ENCODE peak calls at places on chromosome 5, in nine cellular contexts. P, N, K, C, D, G, A, I and H are unnamed samples.
A peak's percentile ranks its signal among the peaks of the same experiment; 100 is the strongest.

GRCh38 chr5:83589786-83590185 is 118.2 kb downstream of the VCAN start:
- DNase-seq in D (no peak), C (no peak), N (no peak), G (no peak), I (no peak), K (no peak), P (no peak), A (no peak), H (no peak)

GRCh38 chr5:73311291-73312110 is 137.1 kb downstream of the FOXD1 start:
- DNase-seq in D (peak; percentile 50), N (no peak), G (no peak), A (no peak), C (no peak), I (no peak), P (no peak), K (no peak), H (peak; percentile 63)

GRCh38 chr5:135386886-135387628 is 12.0 kb downstream of the MACROH2A1 start:
- DNase-seq in G (no peak), N (no peak), P (peak; percentile 59), K (no peak), I (peak; percentile 55), D (no peak), C (no peak), A (no peak), H (no peak)

GRCh38 chr5:122163151-122164069 is 34.1 kb downstream of the ZNF474 start:
- DNase-seq in A (no peak), D (no peak), K (no peak), G (no peak), N (no peak), C (no peak), I (no peak), P (no peak), H (no peak)

GRCh38 chr5:104472811-104473210 is 910.2 kb upstream of the NUDT12 start:
- DNase-seq in P (no peak), K (no peak), G (no peak), D (no peak), C (no peak), I (no peak), N (no peak), A (no peak), H (no peak)

GRCh38 chr5:95846554-95847260 is 24.2 kb upstream of the GLRX start:
- DNase-seq in G (peak; percentile 69), A (peak; percentile 74), P (peak; percentile 75), D (peak; percentile 59), K (no peak), C (no peak), I (peak; percentile 79), N (no peak), H (peak; percentile 71)

GRCh38 chr5:5492087-5492933 is 69.8 kb downstream of the ICE1 start:
- DNase-seq in P (no peak), A (peak; percentile 24), D (no peak), C (no peak), I (peak; percentile 49), N (no peak), K (no peak), G (no peak), H (peak; percentile 21)

GRCh38 chr5:62593331-62593730 is 14.7 kb downstream of the LRRC70 start:
- DNase-seq in N (no peak), I (peak; percentile 44), C (no peak), P (no peak), G (no peak), K (no peak), D (no peak), A (no peak), H (no peak)

GRCh38 chr5:100772011-100772410 is 131.1 kb downstream of the ST8SIA4 start:
- DNase-seq in D (no peak), I (no peak), C (no peak), G (no peak), P (no peak), A (no peak), K (no peak), N (no peak), H (no peak)

GRCh38 chr5:125134216-125135081 is 388.0 kb upstream of the ZNF608 start:
- DNase-seq in K (no peak), N (no peak), A (no peak), I (peak; percentile 30), G (no peak), D (no peak), C (no peak), P (no peak), H (no peak)

DNA sequence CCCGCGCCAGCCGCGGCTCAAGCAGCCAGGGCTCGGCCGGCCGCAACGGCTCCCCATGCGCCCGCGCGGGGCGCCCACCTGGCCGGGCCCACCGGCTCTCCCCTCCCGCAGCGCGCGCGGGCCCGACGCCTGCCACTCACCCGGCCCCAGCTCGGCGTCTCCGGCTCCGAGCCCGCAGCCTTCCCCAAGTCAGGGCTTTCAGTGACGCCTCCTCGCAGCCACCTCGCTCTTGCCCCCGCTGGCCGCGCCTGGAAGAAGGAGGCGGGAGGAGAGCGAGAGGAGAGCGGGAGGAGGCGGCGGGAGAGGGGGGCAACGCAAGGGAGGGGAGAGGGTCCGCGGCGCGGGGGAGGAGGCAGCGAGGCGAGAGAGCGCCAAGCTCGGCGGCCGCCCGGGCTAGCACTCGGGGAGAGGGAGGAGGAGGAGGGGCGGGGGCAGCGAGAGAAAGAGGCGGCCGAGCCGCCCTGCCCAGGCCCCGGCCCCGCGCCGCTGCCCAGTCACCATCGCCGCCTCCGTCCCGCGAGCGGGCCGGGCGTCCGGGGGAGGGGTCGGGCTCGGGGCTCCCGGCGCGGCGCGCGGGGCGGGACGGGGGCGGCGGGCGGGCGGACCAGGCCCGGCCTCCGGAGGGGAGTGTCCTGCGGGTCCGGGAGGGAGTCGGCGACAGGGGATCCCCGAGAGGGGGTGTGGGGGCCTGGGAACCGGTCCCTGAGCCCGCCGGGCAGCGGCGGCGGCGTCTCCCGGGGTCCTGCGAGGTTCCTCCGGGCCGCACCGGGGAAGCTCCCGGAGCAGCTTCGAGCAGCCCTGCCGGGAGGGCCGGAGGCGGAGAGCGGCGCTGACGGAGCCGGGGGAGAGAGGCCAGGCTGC is at the start of gene LHFPL2:
- DNase-seq in G (peak; percentile 91), P (peak; percentile 70), D (peak; percentile 83), C (peak; percentile 87), I (peak; percentile 77), K (no peak), A (peak; percentile 77), N (no peak), H (peak; percentile 75)
- TF ChIP-seq POLR2A in G (peak; percentile 30), P (no peak), D (peak; percentile 15), C (peak; percentile 36), I (no peak), K (no peak), A (peak; percentile 76), N (peak; percentile 34), H (no peak)

GRCh38 chr5:181234455-181235306 is 9.0 kb downstream of the RACK1 start:
- DNase-seq in C (no peak), P (no peak), A (no peak), D (no peak), K (no peak), I (no peak), N (no peak), G (no peak), H (no peak)

GRCh38 chr5:181235323-181235688 is 8.4 kb downstream of the RACK1 start:
- DNase-seq in G (no peak), A (no peak), C (no peak), K (no peak), D (no peak), I (no peak), P (no peak), N (no peak), H (no peak)

GRCh38 chr5:181236471-181236870 is 7.2 kb downstream of the RACK1 start:
- DNase-seq in K (no peak), I (no peak), G (no peak), P (no peak), N (no peak), A (no peak), D (no peak), C (no peak), H (no peak)

GRCh38 chr5:181236954-181237641 is 6.6 kb downstream of the RACK1 start:
- DNase-seq in C (no peak), P (no peak), I (no peak), N (no peak), K (no peak), A (no peak), D (no peak), G (no peak), H (no peak)

DNA sequence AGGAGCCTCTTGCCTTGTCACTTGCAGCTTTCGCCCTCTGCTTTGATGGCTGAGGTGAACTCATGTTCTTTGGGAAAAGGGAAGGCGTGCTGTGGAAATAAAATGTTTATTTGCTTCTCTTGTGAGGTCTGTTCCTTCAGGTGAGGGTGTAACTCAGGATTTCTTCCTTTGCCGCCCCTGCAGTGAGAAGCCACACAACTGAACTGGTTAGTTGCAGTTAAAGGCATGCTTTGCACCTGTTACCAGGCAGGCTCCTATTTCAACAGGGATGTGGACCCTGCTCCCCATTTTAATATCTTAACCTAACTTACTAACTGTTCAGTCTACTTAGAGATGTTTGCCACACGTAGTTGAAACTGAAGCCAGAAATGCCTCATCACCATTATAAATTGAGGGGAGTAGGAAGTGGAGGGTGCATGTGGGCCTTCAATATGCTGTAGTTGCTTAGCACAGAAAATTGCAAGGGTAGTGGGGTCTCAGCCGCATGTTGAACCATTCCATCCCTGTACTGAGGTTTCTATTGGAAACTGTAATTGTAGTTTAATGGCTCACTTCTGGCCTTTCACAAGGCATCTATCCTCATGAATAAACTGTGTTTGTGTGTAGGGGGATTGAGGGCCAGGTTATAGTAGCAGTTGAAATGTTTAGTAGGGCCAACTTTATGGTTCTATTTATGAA is 7.9 kb downstream of the RACK1 start:
- DNase-seq in A (no peak), C (no peak), G (no peak), K (no peak), N (no peak), P (no peak), D (no peak), I (no peak), H (no peak)
- H3K27ac ChIP-seq in A (no peak overlapping the region), C (no peak overlapping the region), G (no peak overlapping the region), K (no peak overlapping the region), N (no peak overlapping the region), P (no peak overlapping the region), D (no peak overlapping the region), I (no peak overlapping the region), H (no peak overlapping the region)

GRCh38 chr5:168798065-168799023 is 219.2 kb upstream of the PANK3 start:
- DNase-seq in D (no peak), N (no peak), I (no peak), P (no peak), G (no peak), C (no peak), A (no peak), K (no peak), H (no peak)
- H3K27me3 ChIP-seq in D (no peaks in the 10 kb centered on the region), N (no peaks in the 10 kb centered on the region), I (no peaks in the 10 kb centered on the region), P (no peaks in the 10 kb centered on the region), G (no peaks in the 10 kb centered on the region), C (no peaks in the 10 kb centered on the region), A (no peaks in the 10 kb centered on the region), K (no peaks in the 10 kb centered on the region), H (no peaks in the 10 kb centered on the region)

DNA sequence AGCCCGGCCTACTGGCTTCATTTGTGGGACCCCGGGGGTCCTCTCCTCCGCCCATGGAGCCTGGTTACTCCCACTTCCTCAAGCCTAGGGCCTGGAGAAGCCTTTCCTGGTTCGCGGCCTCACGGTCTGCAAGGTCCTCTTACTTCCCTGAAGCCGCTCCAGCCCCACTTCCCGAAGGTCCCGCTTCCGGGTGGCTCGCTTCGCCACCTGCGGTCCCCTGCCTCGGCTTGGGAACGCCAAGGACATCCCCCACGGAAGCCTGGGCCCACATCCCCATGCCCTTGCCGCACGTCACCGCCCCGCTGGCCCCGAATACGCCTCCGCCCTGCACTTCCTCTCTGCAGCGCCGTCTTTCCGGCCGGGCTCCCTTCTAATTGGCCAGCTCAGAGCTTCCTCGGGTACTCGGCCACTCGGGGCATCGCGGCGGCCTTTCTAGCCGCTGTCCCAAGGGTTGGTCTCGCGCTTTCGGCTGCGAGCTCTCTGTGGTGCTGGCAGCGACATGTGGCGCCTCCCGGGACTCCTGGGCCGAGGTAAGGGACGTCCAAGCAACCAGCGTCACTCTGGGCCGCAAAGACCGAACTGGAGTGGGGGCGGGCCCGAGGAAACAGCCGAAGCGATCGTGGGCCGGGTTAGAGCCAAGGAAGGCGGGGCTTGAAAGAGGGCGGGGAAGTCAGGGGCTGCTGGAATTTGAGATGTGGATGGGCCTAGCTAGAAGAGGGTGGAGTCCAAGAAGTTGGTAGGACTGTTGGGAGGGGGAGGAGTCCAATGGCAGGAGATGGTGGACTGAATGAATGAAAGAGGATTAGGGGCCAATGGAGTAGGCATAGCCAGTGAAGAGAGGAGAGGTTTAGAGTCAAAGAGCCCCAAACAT is at the start of gene DELE1:
- DNase-seq in N (peak; percentile 95), D (peak; percentile 98), K (peak; percentile 88), P (peak; percentile 91), I (peak; percentile 95), A (peak; percentile 92), C (peak; percentile 96), G (peak; percentile 95), H (peak; percentile 96)
- TF ChIP-seq POLR2A in N (peak; percentile 62), D (peak; percentile 87), K (peak; percentile 35), P (peak; percentile 92), I (peak; percentile 76), A (peak; percentile 90), C (peak; percentile 89), G (peak; percentile 87), H (peak; percentile 42)